ENCODE peak calls at places on chromosomes 3 and 15, in ten cellular contexts. F is HTR-8/SVneo; E is effector CD4-positive, alpha-beta T cell; P is neural crest cell; C is HuH-7.5; K is WTC11; T is AG09319; U is RWPE1; J is iPS-NIHi11; R is testis. V is an unnamed sample.

GRCh38 chr15:83061680-83062079 is 5.4 kb downstream of the BTBD1 start:
- DNase-seq in P (no peak), C (no peak), F (no peak), U (no peak), T (no peak), R (no peak), J (no peak), K (no peak), E (no peak), V (no peak)

GRCh38 chr15:33160581-33161165 is 33.8 kb downstream of the FMN1 start:
- DNase-seq in C (no peak), P (no peak), J (no peak), E (no peak), R (no peak), T (no peak), U (no peak), F (no peak), K (no peak), V (no peak)

GRCh38 chr15:74337607-74338211 is 29.7 kb downstream of the CYP11A1 start:
- DNase-seq in K (no peak), R (no peak), U (no peak), C (no peak), J (no peak), E (no peak), T (no peak), P (no peak), F (no peak), V (no peak)

GRCh38 chr3:40211579-40211978 is 97.9 kb upstream of the EIF1B start:
- DNase-seq in R (no peak), J (no peak), U (peak), C (no peak), K (no peak), E (no peak), P (no peak), F (no peak), T (no peak), V (no peak)

GRCh38 chr3:20066848-20067617 is 26.8 kb downstream of the KAT2B start:
- DNase-seq in E (no peak), T (no peak), U (no peak), C (no peak), K (no peak), R (peak), P (no peak), F (peak), J (no peak), V (no peak)

GRCh38 chr3:107981471-107982111 is 109.2 kb downstream of the CD47 start:
- DNase-seq in T (no peak), R (no peak), K (no peak), F (no peak), U (no peak), P (no peak), C (no peak), J (no peak), E (no peak), V (no peak)

GRCh38 chr3:123431658-123432323 is 17.1 kb downstream of the ADCY5 start:
- DNase-seq in F (no peak), E (no peak), C (no peak), J (no peak), T (no peak), P (no peak), K (no peak), U (no peak), R (no peak), V (no peak)

GRCh38 chr3:117526485-117527079 is 817.0 kb downstream of the TUSC7 start:
- DNase-seq in J (no peak), C (no peak), E (no peak), R (peak), U (peak), P (peak), K (peak), F (no peak), T (no peak), V (no peak)

GRCh38 chr3:12420393-12420792 is 63.9 kb upstream of the TSEN2 start:
- DNase-seq in J (no peak), T (no peak), F (no peak), K (no peak), R (no peak), U (no peak), C (no peak), P (no peak), E (no peak), V (no peak)

GRCh38 chr3:141085331-141086047 is 34.3 kb downstream of the SPSB4 start:
- DNase-seq in F (no peak), R (no peak), P (no peak), J (no peak), T (no peak), E (no peak), C (no peak), K (no peak), U (no peak), V (no peak)

GRCh38 chr3:100103558-100104441 is 10.5 kb downstream of the FILIP1L start:
- DNase-seq in F (peak), R (no peak), P (no peak), U (no peak), T (peak), K (no peak), C (no peak), E (no peak), J (no peak), V (peak)

GRCh38 chr3:169299897-169300296 is 363.6 kb downstream of the MECOM start:
- DNase-seq in K (no peak), C (no peak), T (no peak), R (no peak), E (no peak), J (no peak), P (no peak), F (no peak), U (no peak), V (no peak)

GRCh38 chr3:147394168-147394941 is 12.0 kb downstream of the ZIC4 start:
- DNase-seq in F (no peak), P (no peak), U (no peak), R (no peak), T (no peak), K (no peak), E (no peak), C (peak), J (no peak), V (no peak)

GRCh38 chr15:35874260-35874905 is 328.4 kb upstream of the DPH6 start:
- DNase-seq in C (peak), U (peak), J (no peak), K (no peak), E (no peak), P (no peak), T (peak), R (no peak), F (peak), V (peak)

GRCh38 chr15:50790778-50791536 is 25.5 kb upstream of the SPPL2A start:
- DNase-seq in C (no peak), P (no peak), U (no peak), E (no peak), F (no peak), T (no peak), J (no peak), K (no peak), R (no peak), V (no peak)

GRCh38 chr3:14224895-14225294 is 46.3 kb downstream of the LSM3 start:
- DNase-seq in K (no peak), U (no peak), E (no peak), F (no peak), J (no peak), P (no peak), C (no peak), R (no peak), T (no peak), V (no peak)

GRCh38 chr3:58325525-58325992 is 7.1 kb upstream of the PXK start:
- DNase-seq in K (no peak), T (no peak), F (no peak), R (no peak), J (no peak), E (no peak), P (no peak), C (no peak), U (no peak), V (no peak)

GRCh38 chr15:51016615-51017014 is 78.1 kb downstream of the TNFAIP8L3 start:
- DNase-seq in C (no peak), T (no peak), F (no peak), K (no peak), U (no peak), R (no peak), J (no peak), E (no peak), P (no peak), V (no peak)

GRCh38 chr15:63218114-63218808 is 28.9 kb downstream of the RAB8B start:
- DNase-seq in R (no peak), P (no peak), F (no peak), T (peak), K (no peak), U (peak), C (no peak), E (no peak), J (no peak), V (no peak)

GRCh38 chr3:119019767-119020518 is 14.7 kb downstream of the IGSF11 start:
- DNase-seq in P (no peak), C (no peak), J (no peak), K (no peak), F (no peak), U (no peak), T (no peak), E (no peak), R (no peak), V (no peak)

GRCh38 chr3:139640456-139640855 is 37.3 kb downstream of the NMNAT3 start:
- DNase-seq in P (no peak), E (no peak), R (no peak), T (no peak), K (no peak), U (no peak), C (no peak), F (no peak), J (no peak), V (no peak)

GRCh38 chr15:41486286-41486685 is 7.4 kb upstream of the ITPKA start:
- DNase-seq in P (no peak), K (no peak), F (no peak), T (no peak), U (no peak), R (no peak), E (no peak), J (no peak), C (no peak), V (no peak)

GRCh38 chr3:61563614-61564404 is 2.4 kb downstream of the PTPRG start:
- DNase-seq in T (no peak), K (peak), J (no peak), C (no peak), U (no peak), P (peak), E (no peak), F (no peak), R (no peak), V (no peak)

GRCh38 chr3:159761377-159761776 is 227.3 kb upstream of the IL12A start:
- DNase-seq in F (peak), E (no peak), T (no peak), C (no peak), R (peak), P (no peak), U (no peak), K (no peak), J (peak), V (no peak)

GRCh38 chr3:38627956-38628355 is 21.5 kb downstream of the SCN5A start:
- DNase-seq in U (no peak), E (no peak), C (peak), R (no peak), K (peak), T (no peak), F (no peak), J (peak), P (peak), V (no peak)

GRCh38 chr3:138440137-138440536 is 5.7 kb downstream of the ESYT3 start:
- DNase-seq in K (no peak), C (no peak), E (no peak), R (no peak), U (no peak), J (no peak), F (no peak), T (no peak), P (no peak), V (no peak)

GRCh38 chr3:72629191-72629611 is 219.0 kb downstream of the SHQ1 start:
- DNase-seq in T (no peak), K (no peak), J (no peak), E (no peak), F (no peak), R (no peak), P (no peak), U (peak), C (no peak), V (no peak)

GRCh38 chr15:67072951-67073350 is 7.5 kb downstream of the SMAD3 start:
- DNase-seq in C (no peak), U (no peak), K (no peak), J (no peak), F (no peak), T (no peak), R (no peak), P (no peak), E (no peak), V (no peak)

GRCh38 chr3:124837730-124838186 is 49.4 kb downstream of the ITGB5 start:
- DNase-seq in K (no peak), C (peak), R (peak), P (peak), E (no peak), J (peak), U (peak), F (no peak), T (peak), V (no peak)

GRCh38 chr15:74752486-74753395 is 4.1 kb downstream of the CYP1A2 start:
- DNase-seq in F (peak), U (peak), K (no peak), E (no peak), C (no peak), T (no peak), J (no peak), R (no peak), P (no peak), V (no peak)

GRCh38 chr15:66797921-66798320 is 95.9 kb downstream of the SMAD6 start:
- DNase-seq in T (no peak), U (no peak), C (no peak), P (no peak), F (no peak), E (no peak), J (no peak), K (no peak), R (no peak), V (no peak)

GRCh38 chr3:150798122-150798618 is 35.2 kb upstream of the SIAH2 start:
- DNase-seq in U (no peak), R (peak), T (no peak), J (peak), F (no peak), K (no peak), E (no peak), P (no peak), C (no peak), V (no peak)

GRCh38 chr3:39907981-39908380 is 98.6 kb downstream of the MYRIP start:
- DNase-seq in P (no peak), R (no peak), K (no peak), C (no peak), U (no peak), F (no peak), J (no peak), E (no peak), T (no peak), V (no peak)

GRCh38 chr15:32730677-32731654 is 13.2 kb downstream of the GREM1 start:
- DNase-seq in C (no peak), K (peak), U (peak), F (no peak), J (peak), P (no peak), R (peak), E (no peak), T (no peak), V (no peak)

GRCh38 chr3:94413721-94414106 is 350.9 kb downstream of the NSUN3 start:
- DNase-seq in E (no peak), K (no peak), J (no peak), P (no peak), U (peak), F (no peak), T (peak), R (no peak), C (no peak), V (peak)

GRCh38 chr3:65277788-65278187 is 590.0 kb upstream of the ADAMTS9 start:
- DNase-seq in J (no peak), P (no peak), E (no peak), U (no peak), R (no peak), T (no peak), K (no peak), C (no peak), F (no peak), V (no peak)

GRCh38 chr15:99433757-99434211 is 132.0 kb upstream of the MEF2A start:
- DNase-seq in T (no peak), J (no peak), C (no peak), P (no peak), R (no peak), E (no peak), U (no peak), K (no peak), F (no peak), V (no peak)

GRCh38 chr3:137766069-137766960 is 2.2 kb downstream of the SOX14 start:
- DNase-seq in J (no peak), P (peak), T (no peak), U (no peak), F (no peak), R (no peak), C (no peak), K (peak), E (no peak), V (no peak)

GRCh38 chr3:123739754-123740153 is 144.4 kb downstream of the MYLK start:
- DNase-seq in U (peak), F (no peak), C (no peak), R (no peak), K (no peak), J (no peak), P (no peak), T (no peak), E (no peak), V (no peak)

GRCh38 chr3:14769531-14770325 is 49.0 kb upstream of the FGD5 start:
- DNase-seq in U (no peak), E (no peak), P (no peak), K (no peak), J (no peak), C (no peak), F (no peak), T (no peak), R (peak), V (no peak)